ENCODE peak calls at places on chromosome 16, in five cellular contexts. Q, T, V, P and D are unnamed samples.

GRCh38 chr16:75486014-75486404 is 9.2 kb downstream of the CHST6 start:
- DNase-seq in T (no peak), P (no peak), Q (no peak), V (no peak), D (no peak)

GRCh38 chr16:82456683-82457082 is 170.1 kb upstream of the CDH13 start:
- DNase-seq in Q (peak), P (peak), V (peak), T (no peak), D (peak)

GRCh38 chr16:4825196-4825595 is 21.9 kb downstream of the GLYR1 start:
- DNase-seq in P (no peak), T (no peak), V (no peak), Q (no peak), D (no peak)

GRCh38 chr16:71626858-71627213 is 852 bp downstream of the MARVELD3 start:
- DNase-seq in P (no peak), V (peak), Q (no peak), T (no peak), D (no peak)

GRCh38 chr16:69444873-69445517 is 20.6 kb downstream of the CYB5B start:
- DNase-seq in T (no peak), Q (peak), V (no peak), P (no peak), D (no peak)

GRCh38 chr16:9047689-9048301 is 43.6 kb upstream of the HAPSTR1 start:
- DNase-seq in T (peak), P (peak), Q (peak), V (peak), D (peak)

GRCh38 chr16:576823-577201 is 7.0 kb downstream of the PIGQ start:
- DNase-seq in T (no peak), Q (no peak), P (no peak), V (peak), D (no peak)

GRCh38 chr16:64948056-64948455 is 173.8 kb downstream of the CDH11 start:
- DNase-seq in T (no peak), Q (no peak), P (no peak), V (no peak), D (no peak)

GRCh38 chr16:76946879-76947278 is 244.1 kb upstream of the MON1B start:
- DNase-seq in P (peak), Q (peak), T (no peak), V (peak), D (peak)

GRCh38 chr16:57109500-57110105 is 17.2 kb downstream of the CPNE2 start:
- DNase-seq in Q (no peak), T (no peak), P (no peak), V (no peak), D (no peak)

GRCh38 chr16:77288222-77288621 is 89.0 kb downstream of the SYCE1L start:
- DNase-seq in Q (peak), P (no peak), V (no peak), T (no peak), D (no peak)

GRCh38 chr16:54526916-54527315 is 240.3 kb upstream of the IRX3 start:
- DNase-seq in T (no peak), V (no peak), Q (no peak), P (no peak), D (no peak)

GRCh38 chr16:65386707-65387106 is 264.8 kb upstream of the CDH11 start:
- DNase-seq in Q (no peak), T (no peak), V (no peak), P (no peak), D (no peak)

GRCh38 chr16:10767127-10767526 is 23.5 kb downstream of the NUBP1 start:
- DNase-seq in Q (no peak), T (no peak), V (no peak), P (no peak), D (no peak)

GRCh38 chr16:19717319-19717718 is 708 bp downstream of the KNOP1 start:
- DNase-seq in P (no peak), Q (peak), V (no peak), T (no peak), D (no peak)

GRCh38 chr16:2598133-2598641 is 60.4 kb downstream of the PDPK1 start:
- DNase-seq in V (no peak), Q (no peak), T (no peak), P (no peak), D (no peak)

GRCh38 chr16:85432606-85433005 is 180.5 kb upstream of the GSE1 start:
- DNase-seq in V (no peak), T (no peak), P (no peak), Q (no peak), D (no peak)

GRCh38 chr16:679808-680624 is at the start of gene STUB1:
- DNase-seq in P (peak), V (peak), T (no peak), Q (peak), D (no peak)

GRCh38 chr16:27582883-27583282 is 32.9 kb downstream of the KATNIP start:
- DNase-seq in V (no peak), T (no peak), Q (no peak), P (no peak), D (no peak)

GRCh38 chr16:29972992-29973383 is 680 bp upstream of the TAOK2 start:
- DNase-seq in T (no peak), V (no peak), Q (no peak), P (no peak), D (no peak)

GRCh38 chr16:57470683-57471082 is 8.2 kb downstream of the POLR2C start:
- DNase-seq in T (no peak), V (no peak), Q (no peak), P (no peak), D (no peak)

GRCh38 chr16:30054451-30054850 is 11.1 kb upstream of the ALDOA start:
- DNase-seq in Q (no peak), T (no peak), P (no peak), V (no peak), D (no peak)

GRCh38 chr16:57689772-57690558 is 4.6 kb upstream of the DRC7 start:
- DNase-seq in Q (no peak), T (peak), P (no peak), V (peak), D (no peak)

GRCh38 chr16:21247376-21247775 is 13.9 kb downstream of the ANKS4B start:
- DNase-seq in P (no peak), Q (no peak), V (no peak), T (no peak), D (no peak)

GRCh38 chr16:80125677-80126076 is 415.1 kb upstream of the DYNLRB2 start:
- DNase-seq in Q (no peak), P (no peak), V (no peak), T (no peak), D (no peak)

DNA sequence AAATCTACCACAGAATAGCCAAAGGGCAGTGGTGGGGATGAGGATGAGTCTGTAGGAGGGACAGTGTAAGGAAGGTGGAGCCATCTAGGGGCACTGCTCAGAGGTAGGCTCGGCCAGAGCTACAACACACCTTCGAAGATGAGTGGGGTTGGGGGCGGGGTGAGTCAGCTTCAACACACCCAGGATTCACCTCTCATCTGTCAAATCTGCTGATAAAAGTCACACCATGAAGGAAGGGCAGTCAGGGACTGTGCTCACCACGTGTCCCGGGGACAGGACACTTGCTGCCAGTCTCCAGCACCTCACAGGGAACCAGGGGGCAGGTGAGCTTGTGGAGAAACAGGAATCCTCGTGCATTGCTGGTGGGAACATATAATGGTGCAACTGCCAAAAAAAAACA is 133.3 kb downstream of the ANKRD11 start:
- DNase-seq in Q (no peak), P (peak), T (no peak), V (peak), D (no peak)
- TF ChIP-seq BHLHE40 in Q (no peak), P (no peak), T (no peak), V (no peak), D (no peak)

DNA sequence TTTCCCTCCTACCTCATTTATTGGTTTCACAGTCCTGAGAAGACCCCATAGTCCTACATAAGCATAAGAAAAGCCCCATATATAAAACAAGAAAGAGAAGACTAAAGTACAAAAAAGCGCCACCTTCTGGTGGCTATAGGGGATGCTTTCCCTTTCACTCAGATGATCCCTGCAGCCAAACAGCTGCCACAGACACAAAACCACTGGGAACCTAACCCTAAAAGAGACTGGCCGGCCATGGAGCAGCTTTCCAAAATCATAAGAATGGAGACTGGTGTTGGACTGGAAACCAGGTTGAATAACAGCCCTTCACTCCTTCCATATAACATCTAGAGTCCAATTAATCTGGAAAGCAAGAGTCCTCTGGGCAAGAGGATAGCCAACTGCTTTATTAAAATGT is 11.4 kb downstream of the DYNC1LI2 start:
- DNase-seq in Q (peak), T (no peak), V (peak), P (peak), D (peak)
- H3K27ac ChIP-seq in Q (no peak), T (no peak), V (peak), P (peak), D (peak)

DNA sequence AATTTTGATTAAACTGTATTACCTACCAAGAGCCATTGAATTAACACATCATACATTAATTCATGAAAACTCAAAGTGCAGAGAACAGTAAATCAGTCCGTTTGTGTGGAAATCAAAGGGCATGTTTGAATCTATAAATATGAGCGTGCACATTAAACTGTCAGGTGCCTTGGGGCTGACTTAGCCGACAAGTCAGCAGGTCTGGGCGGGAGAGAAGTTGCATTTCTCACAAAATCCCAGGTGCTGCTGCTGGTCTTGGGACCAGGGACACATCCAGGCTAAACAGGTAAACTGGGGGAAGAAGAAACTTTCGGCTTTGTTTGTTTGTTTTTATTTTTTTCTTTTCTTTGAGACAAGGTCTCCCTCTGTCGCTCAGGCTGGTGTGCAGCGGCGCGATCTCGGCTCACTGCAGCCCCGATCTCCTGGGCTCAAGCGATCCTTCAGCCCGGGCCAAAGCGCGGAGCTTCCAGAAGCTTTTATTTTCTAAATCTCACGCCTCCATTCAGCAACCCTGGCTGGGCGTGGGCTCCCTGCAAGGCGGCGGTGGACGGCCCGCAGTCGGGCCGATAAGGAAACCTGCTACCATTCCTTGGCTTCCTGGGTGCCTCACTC is 213.9 kb downstream of the MRTFB start:
- DNase-seq in Q (no peak), V (peak), T (no peak), P (peak), D (peak)
- TF ChIP-seq RFX5 in Q (no peak), V (no peak), T (no peak), P (no peak), D (no peak)

GRCh38 chr16:60811657-60812056 is 1224.6 kb downstream of the CDH8 start:
- DNase-seq in P (no peak), Q (no peak), T (no peak), V (no peak), D (no peak)

GRCh38 chr16:60811051-60811608 is 1225.1 kb downstream of the CDH8 start:
- DNase-seq in T (no peak), P (no peak), V (no peak), Q (no peak), D (no peak)

GRCh38 chr16:60818471-60818870 is 1217.8 kb downstream of the CDH8 start:
- DNase-seq in Q (no peak), T (no peak), V (no peak), P (no peak), D (no peak)

GRCh38 chr16:60815033-60815432 is 1221.2 kb downstream of the CDH8 start:
- DNase-seq in Q (no peak), T (no peak), P (no peak), V (no peak), D (no peak)

DNA sequence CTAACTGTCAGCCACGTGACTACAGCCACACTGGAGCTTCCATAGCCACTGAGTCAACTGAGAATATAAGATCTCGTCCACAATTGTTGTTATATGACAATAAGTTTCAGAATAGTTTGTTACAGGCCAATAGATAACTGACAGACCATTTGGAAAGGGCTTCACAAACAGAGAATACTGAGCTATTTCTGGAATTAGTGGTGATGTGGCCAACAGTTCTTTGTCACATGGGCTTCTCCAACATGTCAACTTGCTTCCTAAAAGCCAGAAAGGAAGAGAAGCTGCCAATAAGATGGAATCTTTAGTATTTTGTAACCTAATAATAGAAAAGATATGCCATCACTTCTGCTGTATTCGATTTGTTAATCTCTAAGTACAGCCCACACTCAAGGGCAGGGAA is 1220.4 kb downstream of the CDH8 start:
- DNase-seq in T (no peak), Q (no peak), V (no peak), P (no peak), D (no peak)
- TF ChIP-seq BHLHE40 in T (no peak), Q (no peak), V (no peak), P (no peak), D (no peak)

DNA sequence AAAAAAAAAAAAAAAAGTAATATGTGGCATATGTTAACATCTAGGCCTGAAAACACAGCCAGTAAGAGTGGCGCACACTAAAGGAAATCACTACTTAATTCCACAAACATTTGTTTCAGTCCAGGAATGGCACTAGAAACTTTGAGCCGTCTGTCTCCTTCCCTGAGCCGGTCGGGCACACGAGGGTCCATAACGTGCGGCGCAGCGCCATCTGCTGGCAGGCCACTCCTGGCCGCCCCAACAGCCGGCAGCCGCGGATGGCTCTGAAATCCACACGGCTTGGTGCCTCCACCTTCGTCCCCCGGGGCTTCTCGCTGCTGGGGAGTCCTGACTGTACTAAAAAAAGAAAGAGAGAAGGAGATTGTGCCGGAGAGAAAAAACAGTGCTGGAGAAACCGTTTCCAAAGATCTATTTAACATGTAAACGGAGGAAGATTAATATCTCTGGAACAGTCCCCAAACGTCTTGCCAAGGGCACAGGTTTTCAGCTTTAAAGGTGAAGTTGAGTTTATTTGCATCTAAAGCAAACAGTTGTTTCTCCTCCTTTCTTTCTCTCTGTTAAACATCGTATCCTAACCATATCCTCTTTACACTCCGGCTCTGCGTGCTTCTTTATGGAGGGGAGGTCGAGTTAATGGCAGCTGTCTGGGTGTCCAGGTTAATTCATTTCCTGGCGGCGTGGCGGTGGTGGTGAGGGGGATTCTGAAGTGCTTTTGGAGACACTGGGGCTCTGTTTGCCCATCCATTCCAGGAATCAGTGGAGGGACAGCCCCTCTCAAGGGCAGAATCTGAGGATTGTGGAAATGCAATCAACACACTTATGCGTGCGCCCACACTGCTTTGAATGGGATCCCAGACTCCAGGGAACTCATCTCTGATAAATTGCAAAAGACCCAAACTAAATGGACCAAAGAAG is 611.3 kb upstream of the SALL1 start:
- DNase-seq in V (peak), T (no peak), Q (peak), P (peak), D (peak)
- H3K27ac ChIP-seq in V (no peak), T (no peak), Q (no peak), P (no peak), D (no peak)